ENCODE peak calls at places on chromosomes 7 and 10, in four cellular contexts. K, V, C and B are unnamed samples. For H3K4me1, the result is how much of the 10 kb centered on the place peaks cover.

GRCh38 chr10:53107711-53108110 is 335.1 kb upstream of the MBL2 start:
- DNase-seq in K (no peak), V (no peak), C (no peak), B (no peak)

GRCh38 chr10:97479939-97480338 is 18.3 kb downstream of the MMS19 start:
- DNase-seq in K (no peak), V (no peak), C (no peak), B (no peak)

GRCh38 chr10:113041841-113042745 is 92.0 kb downstream of the TCF7L2 start:
- DNase-seq in K (no peak), V (no peak), C (no peak), B (no peak)

GRCh38 chr10:16996530-16996964 is 133.1 kb downstream of the CUBN start:
- DNase-seq in K (no peak), V (no peak), C (no peak), B (no peak)

GRCh38 chr10:12412671-12413368 is 63.5 kb downstream of the CAMK1D start:
- DNase-seq in K (no peak), V (no peak), C (no peak), B (no peak)

GRCh38 chr10:26365681-26366327 is 72.3 kb upstream of the APBB1IP start:
- DNase-seq in K (no peak), V (no peak), C (no peak), B (no peak)

GRCh38 chr10:33151344-33151864 is 183.1 kb downstream of the NRP1 start:
- DNase-seq in K (no peak), V (no peak), C (no peak), B (no peak)

GRCh38 chr10:13987472-13987871 is 343.3 kb downstream of the FRMD4A start:
- DNase-seq in K (no peak), V (no peak), C (no peak), B (no peak)

GRCh38 chr7:105978035-105978434 is 15.0 kb downstream of the CDHR3 start:
- DNase-seq in K (no peak), V (no peak), C (no peak), B (no peak)

GRCh38 chr7:13742719-13743640 is 246.5 kb downstream of the ETV1 start:
- DNase-seq in K (no peak), V (no peak), C (peak), B (no peak)

GRCh38 chr10:94042001-94042813 is 48.5 kb downstream of the PLCE1 start:
- DNase-seq in K (no peak), V (no peak), C (no peak), B (no peak)

GRCh38 chr7:141550694-141551079 is 523 bp upstream of the AGK start:
- DNase-seq in K (no peak), V (peak), C (no peak), B (peak)

GRCh38 chr10:128000660-128001059 is 93.8 kb downstream of the PTPRE start:
- DNase-seq in K (no peak), V (peak), C (no peak), B (no peak)

GRCh38 chr7:51244053-51244452 is 72.6 kb downstream of the COBL start:
- DNase-seq in K (no peak), V (no peak), C (no peak), B (no peak)

GRCh38 chr10:24914148-24914547 is 38.3 kb downstream of the PRTFDC1 start:
- DNase-seq in K (no peak), V (no peak), C (no peak), B (no peak)

GRCh38 chr7:43377196-43377935 is 205.5 kb upstream of the STK17A start:
- DNase-seq in K (no peak), V (no peak), C (no peak), B (no peak)

GRCh38 chr10:25441270-25441669 is 266.5 kb downstream of the GPR158 start:
- DNase-seq in K (no peak), V (no peak), C (no peak), B (no peak)

GRCh38 chr10:5354068-5354467 is 10.7 kb upstream of the UCN3 start:
- DNase-seq in K (no peak), V (no peak), C (no peak), B (no peak)

GRCh38 chr7:131325179-131325840 is 2.4 kb upstream of the MKLN1 start:
- DNase-seq in K (no peak), V (no peak), C (no peak), B (no peak)

GRCh38 chr7:127865466-127865865 is 165.8 kb downstream of the LRRC4 start:
- DNase-seq in K (no peak), V (no peak), C (no peak), B (no peak)

GRCh38 chr7:45589061-45589460 is 14.9 kb downstream of the ADCY1 start:
- DNase-seq in K (no peak), V (no peak), C (no peak), B (no peak)

GRCh38 chr10:22816298-22816653 is 101.9 kb upstream of the PIP4K2A start:
- DNase-seq in K (no peak), V (no peak), C (no peak), B (no peak)

GRCh38 chr7:26612742-26613141 is 251.6 kb downstream of the SKAP2 start:
- DNase-seq in K (no peak), V (no peak), C (no peak), B (no peak)

GRCh38 chr7:77727936-77728701 is 31.9 kb downstream of the RSBN1L start:
- DNase-seq in K (no peak), V (no peak), C (no peak), B (no peak)

GRCh38 chr7:99473315-99473596 is 566 bp downstream of the ZNF789 start:
- DNase-seq in K (no peak), V (no peak), C (peak), B (no peak)

GRCh38 chr10:49385939-49386922 is 9.7 kb downstream of the DRGX start:
- DNase-seq in K (no peak), V (no peak), C (no peak), B (no peak)

GRCh38 chr7:123714296-123715080 is 34.3 kb downstream of the WASL start:
- DNase-seq in K (no peak), V (no peak), C (no peak), B (no peak)

GRCh38 chr10:113071446-113071845 is 121.4 kb downstream of the TCF7L2 start:
- DNase-seq in K (peak), V (peak), C (peak), B (peak)

GRCh38 chr7:47478926-47479791 is 102.8 kb downstream of the TNS3 start:
- DNase-seq in K (no peak), V (no peak), C (no peak), B (no peak)

GRCh38 chr7:45589915-45590678 is 15.9 kb downstream of the ADCY1 start:
- DNase-seq in K (no peak), V (no peak), C (no peak), B (no peak)

GRCh38 chr7:137445998-137446397 is 102.5 kb upstream of the PTN start:
- DNase-seq in K (no peak), V (no peak), C (no peak), B (no peak)

GRCh38 chr10:27223964-27224363 is 16.6 kb downstream of the ACBD5 start:
- DNase-seq in K (peak), V (no peak), C (peak), B (peak)

GRCh38 chr10:132111121-132111731 is 45.5 kb downstream of the JAKMIP3 start:
- DNase-seq in K (no peak), V (no peak), C (no peak), B (no peak)

GRCh38 chr7:4028221-4028620 is 653.9 kb upstream of the FOXK1 start:
- DNase-seq in K (no peak), V (no peak), C (no peak), B (no peak)

GRCh38 chr10:79260803-79261740 is 86.2 kb upstream of the PPIF start:
- DNase-seq in K (no peak), V (no peak), C (no peak), B (peak)

DNA sequence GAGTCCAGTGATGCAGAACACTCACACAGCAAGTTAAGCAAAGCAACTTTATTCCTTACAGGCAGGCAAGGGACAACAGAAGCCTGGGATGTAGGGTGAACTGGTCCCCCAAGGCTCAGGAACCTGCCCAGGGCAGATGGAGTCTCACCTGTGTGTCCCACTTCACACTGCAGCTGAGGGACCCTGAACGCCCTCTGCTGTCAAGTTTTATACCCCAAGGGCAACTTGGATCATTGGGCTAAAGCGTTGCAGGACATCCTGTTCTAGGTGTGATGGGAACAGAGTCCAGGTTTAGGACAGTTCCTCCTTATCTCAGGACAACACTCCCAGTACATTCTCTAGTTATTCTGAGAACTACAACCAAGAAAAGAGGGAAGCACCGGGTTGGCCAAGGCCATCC is 49.5 kb upstream of the ZNF746 start:
- DNase-seq in K (no peak), V (no peak), C (no peak), B (no peak)
- TF ChIP-seq CTCF in K (no peak), V (no peak), C (no peak), B (no peak)

DNA sequence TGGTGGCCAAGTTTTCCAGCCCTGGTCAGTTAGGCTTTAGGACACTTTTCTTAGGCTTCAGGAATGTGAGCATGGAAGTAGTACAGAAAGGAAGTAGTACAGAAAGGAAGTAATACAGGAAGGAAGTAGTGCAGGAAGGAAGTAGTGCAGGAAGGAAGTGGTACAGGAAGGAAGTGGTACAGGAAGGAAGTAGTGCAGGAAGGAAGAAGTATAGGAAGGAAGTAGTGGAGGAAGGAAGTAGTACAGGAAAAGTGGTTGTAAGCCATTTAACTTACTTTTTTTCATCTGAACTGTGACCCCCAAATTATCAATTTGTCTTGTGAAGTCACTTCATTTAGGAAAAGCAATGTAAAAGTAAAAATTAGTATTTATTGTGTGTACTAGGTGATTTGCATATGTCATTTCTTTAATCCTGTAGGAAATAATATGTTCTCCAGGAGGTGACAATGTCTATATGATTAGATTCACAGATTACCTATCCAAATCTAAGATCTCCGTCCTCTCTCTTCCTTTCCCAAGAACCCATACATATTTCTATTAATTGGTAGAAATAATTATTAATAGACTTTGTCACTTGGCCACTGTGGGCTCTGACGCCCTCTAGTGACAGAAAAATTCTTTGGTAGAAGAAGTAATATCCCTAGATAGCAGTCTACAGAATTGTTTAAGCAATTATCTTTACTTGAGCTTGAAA is 3.9 kb upstream of the FAS start:
- DNase-seq in K (no peak), V (no peak), C (no peak), B (no peak)
- H3K27ac ChIP-seq in K (no peak), V (no peak), C (no peak), B (peak)

GRCh38 chr7:139721844-139722243 is 56.0 kb downstream of the HIPK2 start:
- DNase-seq in K (no peak), V (no peak), C (no peak), B (no peak)
- H3K4me1 ChIP-seq in K (half or more), V (half or more), C (under half), B (under half)

GRCh38 chr7:150784120-150784736 is 15.9 kb downstream of the TMEM176B start:
- DNase-seq in K (no peak), V (no peak), C (peak), B (no peak)

GRCh38 chr7:150788474-150789269 is 11.5 kb downstream of the TMEM176B start:
- DNase-seq in K (peak), V (peak), C (peak), B (peak)

GRCh38 chr7:150790416-150791075 is 9.6 kb downstream of the TMEM176B start:
- DNase-seq in K (no peak), V (no peak), C (no peak), B (no peak)

GRCh38 chr7:150784954-150785353 is 15.2 kb downstream of the TMEM176B start:
- DNase-seq in K (no peak), V (no peak), C (peak), B (no peak)

DNA sequence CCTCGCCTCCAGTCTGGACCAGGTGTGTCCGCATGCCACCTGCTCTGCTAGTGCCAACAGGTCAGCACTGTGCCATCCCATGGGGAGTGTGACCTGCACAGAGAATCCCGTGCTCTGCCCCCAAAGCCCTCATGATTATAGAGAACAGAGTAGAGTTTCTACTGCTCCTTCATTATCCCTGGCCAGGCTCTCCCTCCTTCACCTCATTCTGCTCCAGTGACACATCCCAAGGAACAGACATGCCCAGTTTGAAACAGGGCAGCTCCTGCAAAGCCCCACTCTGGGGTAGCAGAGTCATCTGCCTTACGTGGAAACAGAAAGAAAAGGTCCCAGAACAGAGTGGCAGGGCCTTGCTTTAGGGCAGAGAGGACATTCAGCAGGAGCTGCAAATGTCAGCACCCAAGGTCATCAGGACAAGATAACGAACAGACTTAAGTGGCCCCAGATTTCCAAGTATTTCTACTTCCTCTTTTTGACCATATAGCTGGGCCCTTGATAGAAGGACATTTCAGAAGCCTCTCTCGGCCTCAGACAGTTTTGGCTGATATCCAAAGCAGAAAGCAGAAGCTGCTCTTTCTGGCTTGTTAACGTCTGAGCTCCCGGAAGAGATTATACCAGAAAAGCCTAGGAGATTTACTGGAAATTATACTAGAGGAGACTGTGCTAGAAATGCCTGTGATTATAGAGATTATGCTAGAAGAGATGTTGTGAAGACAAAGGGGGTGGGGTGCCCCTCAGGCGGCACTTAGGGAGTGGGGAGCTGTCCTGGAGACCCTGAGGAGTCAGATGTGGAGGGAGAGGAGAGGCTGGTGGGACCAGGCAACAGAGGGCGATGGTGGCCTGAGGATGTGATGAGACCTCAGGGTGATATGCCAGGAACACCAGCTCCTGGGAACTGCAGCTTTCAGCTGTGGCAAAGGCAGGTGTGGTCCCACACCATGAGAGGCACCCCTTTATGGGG is 12.6 kb downstream of the TMEM176B start:
- DNase-seq in K (no peak), V (peak), C (no peak), B (no peak)
- TF ChIP-seq CTCF in K (no peak), V (peak), C (no peak), B (no peak)